ENCODE peak calls at places on chromosome 3, in five cellular contexts. One of them, this sample, is unnamed. For H3K4me1, the result is how much of the 10 kb centered on the place peaks cover.

GRCh38 chr3:135246027-135246426 is 451.0 kb downstream of the EPHB1 start:
- DNase-seq in GM23248: no peak
- DNase-seq in IMR-90: no peak
- DNase-seq in neuronal stem cell: no peak
- DNase-seq in neural progenitor cell: no peak
- DNase-seq in this sample: no peak

GRCh38 chr3:191094057-191094456 is 105.0 kb upstream of the OSTN start:
- DNase-seq in GM23248: peak
- DNase-seq in IMR-90: peak
- DNase-seq in neuronal stem cell: no peak
- DNase-seq in neural progenitor cell: no peak
- DNase-seq in this sample: no peak

GRCh38 chr3:52779411-52780297 is 2.3 kb downstream of the ITIH1 start:
- DNase-seq in GM23248: no peak
- DNase-seq in IMR-90: no peak
- DNase-seq in neuronal stem cell: no peak
- DNase-seq in neural progenitor cell: peak
- DNase-seq in this sample: no peak

GRCh38 chr3:44509985-44510360 is 32.5 kb upstream of the ZNF445 start:
- DNase-seq in GM23248: peak
- DNase-seq in IMR-90: peak
- DNase-seq in neuronal stem cell: peak
- DNase-seq in neural progenitor cell: no peak
- DNase-seq in this sample: peak

GRCh38 chr3:100637197-100637631 is 27.8 kb downstream of the ADGRG7 start:
- DNase-seq in GM23248: peak
- DNase-seq in IMR-90: peak
- DNase-seq in neuronal stem cell: no peak
- DNase-seq in neural progenitor cell: no peak
- DNase-seq in this sample: no peak

GRCh38 chr3:159919873-159920272 is 68.8 kb upstream of the IL12A start:
- DNase-seq in GM23248: peak
- DNase-seq in IMR-90: peak
- DNase-seq in neuronal stem cell: no peak
- DNase-seq in neural progenitor cell: no peak
- DNase-seq in this sample: no peak

GRCh38 chr3:172543419-172543818 is 20.2 kb upstream of the TNFSF10 start:
- DNase-seq in GM23248: no peak
- DNase-seq in IMR-90: no peak
- DNase-seq in neuronal stem cell: no peak
- DNase-seq in neural progenitor cell: no peak
- DNase-seq in this sample: no peak

GRCh38 chr3:72189344-72189743 is 404.4 kb upstream of the PROK2 start:
- DNase-seq in GM23248: no peak
- DNase-seq in IMR-90: no peak
- DNase-seq in neuronal stem cell: no peak
- DNase-seq in neural progenitor cell: no peak
- DNase-seq in this sample: no peak

GRCh38 chr3:189233225-189233858 is 61.6 kb downstream of the TPRG1 start:
- DNase-seq in GM23248: peak
- DNase-seq in IMR-90: peak
- DNase-seq in neuronal stem cell: peak
- DNase-seq in neural progenitor cell: peak
- DNase-seq in this sample: peak

GRCh38 chr3:31645233-31645632 is 112.5 kb downstream of the STT3B start:
- DNase-seq in GM23248: no peak
- DNase-seq in IMR-90: peak
- DNase-seq in neuronal stem cell: no peak
- DNase-seq in neural progenitor cell: no peak
- DNase-seq in this sample: no peak

GRCh38 chr3:45777753-45778386 is 18.5 kb downstream of the SLC6A20 start:
- DNase-seq in GM23248: no peak
- DNase-seq in IMR-90: no peak
- DNase-seq in neuronal stem cell: no peak
- DNase-seq in neural progenitor cell: no peak
- DNase-seq in this sample: no peak

GRCh38 chr3:151276038-151277027 is 2.0 kb downstream of the P2RY14 start:
- DNase-seq in GM23248: no peak
- DNase-seq in IMR-90: no peak
- DNase-seq in neuronal stem cell: no peak
- DNase-seq in neural progenitor cell: no peak
- DNase-seq in this sample: no peak

GRCh38 chr3:150308481-150308918 is 99.6 kb upstream of the TSC22D2 start:
- DNase-seq in GM23248: no peak
- DNase-seq in IMR-90: no peak
- DNase-seq in neuronal stem cell: no peak
- DNase-seq in neural progenitor cell: no peak
- DNase-seq in this sample: no peak

GRCh38 chr3:16511561-16512434 is 1.7 kb downstream of the RFTN1 start:
- DNase-seq in GM23248: peak
- DNase-seq in IMR-90: peak
- DNase-seq in neuronal stem cell: no peak
- DNase-seq in neural progenitor cell: peak
- DNase-seq in this sample: no peak

GRCh38 chr3:188788621-188789081 is 383.1 kb upstream of the TPRG1 start:
- DNase-seq in GM23248: peak
- DNase-seq in IMR-90: peak
- DNase-seq in neuronal stem cell: no peak
- DNase-seq in neural progenitor cell: no peak
- DNase-seq in this sample: no peak

DNA sequence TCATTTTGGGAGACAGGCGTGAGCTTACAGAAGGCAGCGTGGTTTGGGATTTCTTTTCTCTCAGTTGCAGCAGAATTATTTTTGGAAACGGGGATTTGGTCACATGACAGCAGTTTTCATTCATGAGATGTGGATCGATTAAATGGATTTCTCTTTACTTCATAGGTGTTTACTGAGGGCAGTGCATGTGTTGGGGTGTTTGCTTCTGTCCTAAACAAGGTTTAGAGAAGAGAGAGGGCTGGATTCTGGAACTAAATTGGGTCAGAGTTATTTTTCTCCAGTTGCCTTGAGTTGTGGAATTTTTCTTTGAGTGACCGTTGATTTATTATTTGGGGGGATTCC is 18.6 kb upstream of the TRAK1 start:
- DNase-seq in GM23248: no peak
- DNase-seq in IMR-90: no peak
- DNase-seq in neuronal stem cell: no peak
- DNase-seq in neural progenitor cell: no peak
- DNase-seq in this sample: no peak
- H3K4me3 ChIP-seq in GM23248: peak
- H3K4me3 ChIP-seq in IMR-90: no peak
- H3K4me3 ChIP-seq in neuronal stem cell: no peak
- H3K4me3 ChIP-seq in neural progenitor cell: no peak
- H3K4me3 ChIP-seq in this sample: no peak

DNA sequence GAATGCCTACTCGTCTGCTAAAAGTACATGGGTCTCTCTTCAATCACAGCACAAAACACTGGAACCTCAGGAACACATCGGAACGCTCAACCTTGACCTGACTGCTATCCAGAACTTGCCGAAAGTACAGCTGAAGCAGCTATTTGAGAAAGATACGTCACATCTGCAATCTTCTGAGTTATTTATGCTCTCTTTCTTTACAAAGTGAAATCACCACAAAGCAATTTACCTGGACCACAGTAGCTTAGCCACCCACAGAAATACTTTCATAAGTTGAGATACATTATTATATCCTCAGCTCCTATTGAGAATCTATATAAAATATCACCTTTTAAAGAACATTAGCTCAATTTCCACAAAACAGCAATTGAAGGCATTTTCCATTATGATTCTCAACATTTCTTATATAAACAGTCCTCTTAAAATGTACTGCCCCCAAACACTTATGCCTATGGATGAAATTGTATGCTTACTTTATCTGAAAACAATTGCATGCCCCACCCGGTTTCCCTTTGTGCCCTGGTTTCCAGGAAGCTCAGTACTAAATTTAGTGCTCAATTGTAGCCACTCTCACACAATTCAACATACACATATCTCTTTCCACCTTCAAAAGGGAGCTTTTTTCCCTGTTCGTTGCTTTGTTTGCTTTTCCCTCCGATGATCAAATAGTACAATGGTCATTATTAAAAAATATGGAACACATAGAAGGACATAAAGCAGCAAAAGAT is 31.8 kb downstream of the HEG1 start:
- DNase-seq in GM23248: no peak
- DNase-seq in IMR-90: no peak
- DNase-seq in neuronal stem cell: no peak
- DNase-seq in neural progenitor cell: no peak
- DNase-seq in this sample: no peak
- H3K4me1 ChIP-seq in GM23248: under half
- H3K4me1 ChIP-seq in IMR-90: under half
- H3K4me1 ChIP-seq in neuronal stem cell: under half
- H3K4me1 ChIP-seq in neural progenitor cell: under half
- H3K4me1 ChIP-seq in this sample: under half

GRCh38 chr3:15326673-15327072 is 5.7 kb downstream of the SH3BP5 start:
- DNase-seq in GM23248: no peak
- DNase-seq in IMR-90: no peak
- DNase-seq in neuronal stem cell: no peak
- DNase-seq in neural progenitor cell: no peak
- DNase-seq in this sample: no peak

GRCh38 chr3:15325228-15325627 is 7.2 kb downstream of the SH3BP5 start:
- DNase-seq in GM23248: peak
- DNase-seq in IMR-90: peak
- DNase-seq in neuronal stem cell: no peak
- DNase-seq in neural progenitor cell: peak
- DNase-seq in this sample: peak

GRCh38 chr3:15326037-15326436 is 6.3 kb downstream of the SH3BP5 start:
- DNase-seq in GM23248: peak
- DNase-seq in IMR-90: no peak
- DNase-seq in neuronal stem cell: no peak
- DNase-seq in neural progenitor cell: no peak
- DNase-seq in this sample: no peak

GRCh38 chr3:15323063-15323462 is 9.3 kb downstream of the SH3BP5 start:
- DNase-seq in GM23248: no peak
- DNase-seq in IMR-90: no peak
- DNase-seq in neuronal stem cell: no peak
- DNase-seq in neural progenitor cell: no peak
- DNase-seq in this sample: no peak

DNA sequence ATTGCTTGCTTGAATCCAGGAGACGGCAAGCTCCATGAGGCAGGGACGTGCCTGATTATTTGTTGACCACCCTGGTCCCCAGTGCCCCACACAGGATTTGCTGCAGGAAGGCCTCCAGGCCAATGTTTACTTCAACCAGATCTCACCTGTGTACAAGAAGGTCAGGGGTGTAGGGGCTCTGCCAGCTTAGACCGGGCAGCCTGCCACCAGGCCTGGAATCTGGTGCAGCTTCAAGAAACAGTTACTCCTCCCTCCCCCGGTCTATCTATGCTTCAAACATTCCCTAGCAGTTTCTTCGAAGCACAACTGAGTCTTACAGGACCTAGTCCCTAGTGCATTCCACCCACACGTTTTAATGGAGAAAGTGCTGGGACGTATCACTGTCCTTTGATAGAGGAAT is 8.1 kb downstream of the SH3BP5 start:
- DNase-seq in GM23248: peak
- DNase-seq in IMR-90: no peak
- DNase-seq in neuronal stem cell: no peak
- DNase-seq in neural progenitor cell: no peak
- DNase-seq in this sample: no peak
- H3K4me3 ChIP-seq in GM23248: no peak
- H3K4me3 ChIP-seq in IMR-90: no peak
- H3K4me3 ChIP-seq in neuronal stem cell: no peak
- H3K4me3 ChIP-seq in neural progenitor cell: no peak
- H3K4me3 ChIP-seq in this sample: no peak

GRCh38 chr3:127773752-127774395 is 48.4 kb downstream of the MGLL start:
- DNase-seq in GM23248: no peak
- DNase-seq in IMR-90: no peak
- DNase-seq in neuronal stem cell: no peak
- DNase-seq in neural progenitor cell: no peak
- DNase-seq in this sample: no peak

GRCh38 chr3:127777332-127777731 is 45.0 kb downstream of the MGLL start:
- DNase-seq in GM23248: no peak
- DNase-seq in IMR-90: no peak
- DNase-seq in neuronal stem cell: no peak
- DNase-seq in neural progenitor cell: no peak
- DNase-seq in this sample: no peak

GRCh38 chr3:127774647-127775046 is 47.7 kb downstream of the MGLL start:
- DNase-seq in GM23248: no peak
- DNase-seq in IMR-90: no peak
- DNase-seq in neuronal stem cell: no peak
- DNase-seq in neural progenitor cell: no peak
- DNase-seq in this sample: no peak

GRCh38 chr3:127776347-127776746 is 46.0 kb downstream of the MGLL start:
- DNase-seq in GM23248: no peak
- DNase-seq in IMR-90: no peak
- DNase-seq in neuronal stem cell: no peak
- DNase-seq in neural progenitor cell: no peak
- DNase-seq in this sample: no peak

DNA sequence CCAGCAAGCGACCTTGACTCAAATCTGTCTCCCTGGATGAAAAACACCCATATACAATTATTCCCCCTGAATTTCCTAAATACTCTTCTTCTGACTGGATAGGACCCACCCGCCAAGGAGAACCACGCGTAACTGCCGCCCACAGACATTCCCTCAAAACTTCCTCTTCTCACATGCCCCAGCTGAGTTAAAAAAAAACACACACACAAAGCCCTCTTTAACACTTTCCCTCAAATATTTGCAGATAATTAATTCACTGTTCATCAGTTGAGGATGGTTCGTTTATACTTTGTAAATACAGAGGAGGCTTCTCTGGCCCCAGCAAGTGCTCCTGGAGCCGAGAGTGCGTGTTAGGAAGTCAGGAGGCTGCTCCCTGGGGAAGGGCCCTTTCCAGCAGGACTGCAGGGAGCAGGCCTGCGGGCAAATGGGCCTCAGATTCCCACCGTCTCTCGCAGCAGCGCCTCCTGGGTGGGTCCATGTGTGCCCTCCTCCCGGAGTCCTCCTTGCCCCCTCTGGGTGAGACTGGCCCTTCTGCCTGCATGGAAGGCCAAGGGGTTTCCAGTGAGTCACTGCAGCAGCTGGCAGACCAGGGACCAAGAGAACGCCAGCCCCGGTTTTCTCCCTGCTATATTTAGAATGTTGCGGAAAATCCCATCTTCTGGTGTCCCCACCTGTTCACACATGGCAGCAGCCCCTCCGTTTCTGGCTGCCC is 46.8 kb downstream of the MGLL start:
- DNase-seq in GM23248: peak
- DNase-seq in IMR-90: peak
- DNase-seq in neuronal stem cell: no peak
- DNase-seq in neural progenitor cell: no peak
- DNase-seq in this sample: no peak
- H3K4me1 ChIP-seq in GM23248: under half
- H3K4me1 ChIP-seq in IMR-90: under half
- H3K4me1 ChIP-seq in neuronal stem cell: under half
- H3K4me1 ChIP-seq in neural progenitor cell: under half
- H3K4me1 ChIP-seq in this sample: under half